ENCODE peak calls at places on chromosomes 13 and 19, in nine cellular contexts. Y is myocyte; A is AG04450; P is astrocyte; Q is NT2/D1; I is upper lobe of right lung; U is stimulated activated CD4-positive, alpha-beta T cell treated with anti-CD3 and anti-CD28 coated beads, Interleukin-12 subunit alpha, Interleukin-12 subunit beta, amount 100 ng/mL, for 48 hours; H is Kasumi-1; R is activated gamma-delta T cell treated with anti-CD3 and anti-CD28 coated beads, Interleukin-2, amount 50 U/mL, for 16 hours. Z is an unnamed sample.

GRCh38 chr19:55248704-55249103 is 10.1 kb downstream of the PPP6R1 start:
- DNase-seq in Y (no peak), A (no peak), P (no peak), Q (no peak), I (no peak), U (no peak), H (no peak), R (no peak), Z (no peak)

GRCh38 chr13:111846396-111847174 is 220.4 kb upstream of the SOX1 start:
- DNase-seq in Y (no peak), A (no peak), P (no peak), Q (no peak), I (no peak), U (no peak), H (no peak), R (no peak), Z (no peak)

GRCh38 chr13:71672527-71672926 is 194.5 kb downstream of the DACH1 start:
- DNase-seq in Y (no peak), A (no peak), P (no peak), Q (no peak), I (no peak), U (no peak), H (no peak), R (no peak), Z (no peak)

GRCh38 chr19:43901395-43902390 is 33.4 kb downstream of the ZNF45 start:
- DNase-seq in Y (peak), A (peak), P (peak), Q (peak), I (peak), U (peak), H (no peak), R (peak), Z (peak)

GRCh38 chr13:30818323-30818960 is 83.1 kb downstream of the ALOX5AP start:
- DNase-seq in Y (peak), A (no peak), P (peak), Q (no peak), I (no peak), U (no peak), H (no peak), R (no peak), Z (no peak)

GRCh38 chr13:106129273-106129672 is 406.2 kb downstream of the EFNB2 start:
- DNase-seq in Y (no peak), A (no peak), P (no peak), Q (no peak), I (no peak), U (no peak), H (no peak), R (no peak), Z (no peak)

GRCh38 chr13:41709511-41709910 is 251.4 kb downstream of the VWA8 start:
- DNase-seq in Y (no peak), A (no peak), P (no peak), Q (no peak), I (no peak), U (no peak), H (no peak), R (no peak), Z (no peak)

GRCh38 chr13:70391678-70392077 is 283.4 kb upstream of the KLHL1 start:
- DNase-seq in Y (no peak), A (no peak), P (no peak), Q (no peak), I (no peak), U (no peak), H (no peak), R (no peak), Z (no peak)

GRCh38 chr19:1860821-1861598 is 2.4 kb downstream of the KLF16 start:
- DNase-seq in Y (no peak), A (no peak), P (no peak), Q (no peak), I (no peak), U (no peak), H (no peak), R (no peak), Z (no peak)

GRCh38 chr13:81990652-81991051 is 1649.7 kb upstream of the SPRY2 start:
- DNase-seq in Y (no peak), A (no peak), P (no peak), Q (peak), I (no peak), U (no peak), H (no peak), R (no peak), Z (no peak)

GRCh38 chr19:33438987-33439781 is 65.7 kb downstream of the CEBPG start:
- DNase-seq in Y (no peak), A (no peak), P (no peak), Q (no peak), I (peak), U (no peak), H (no peak), R (no peak), Z (no peak)

GRCh38 chr19:11418518-11419506 is at the start of gene RGL3:
- DNase-seq in Y (peak), A (no peak), P (no peak), Q (no peak), I (peak), U (no peak), H (no peak), R (no peak), Z (no peak)

GRCh38 chr13:99723847-99724246 is 222.6 kb downstream of the TM9SF2 start:
- DNase-seq in Y (no peak), A (no peak), P (no peak), Q (no peak), I (no peak), U (no peak), H (no peak), R (no peak), Z (no peak)

GRCh38 chr13:99941911-99942310 is 29.7 kb downstream of the ZIC5 start:
- DNase-seq in Y (no peak), A (no peak), P (no peak), Q (no peak), I (no peak), U (no peak), H (no peak), R (no peak), Z (no peak)

GRCh38 chr13:112867301-112867711 is 101.7 kb upstream of the MCF2L start:
- DNase-seq in Y (no peak), A (no peak), P (no peak), Q (no peak), I (no peak), U (no peak), H (no peak), R (no peak), Z (no peak)

GRCh38 chr19:49912965-49913685 is 15.9 kb upstream of the ATF5 start:
- DNase-seq in Y (no peak), A (no peak), P (no peak), Q (no peak), I (no peak), U (no peak), H (no peak), R (no peak), Z (no peak)

GRCh38 chr19:30450945-30451344 is 78.8 kb downstream of the ZNF536 start:
- DNase-seq in Y (no peak), A (no peak), P (no peak), Q (no peak), I (no peak), U (no peak), H (no peak), R (no peak), Z (no peak)

GRCh38 chr13:29746167-29746677 is 104.2 kb downstream of the UBL3 start:
- DNase-seq in Y (no peak), A (no peak), P (no peak), Q (no peak), I (no peak), U (no peak), H (no peak), R (no peak), Z (no peak)

GRCh38 chr19:16957151-16957662 is 68.4 kb downstream of the F2RL3 start:
- DNase-seq in Y (no peak), A (no peak), P (no peak), Q (no peak), I (peak), U (no peak), H (peak), R (no peak), Z (no peak)

Z was measured in stimulated activated CD8-positive, alpha-beta memory T cell treated with anti-CD3 and anti-CD28 coated beads, Interleukin-15, amount 100 ng/mL, for 24 hours.